ENCODE peak calls at places on chromosomes 1 and 21, in five cellular contexts. X, M, G, W and V are unnamed samples.

GRCh38 chr1:181651276-181651675 is 168.0 kb downstream of the CACNA1E start:
- DNase-seq in M (no peak), X (no peak), W (no peak), G (no peak), V (no peak)

GRCh38 chr1:234372011-234372757 is 1.1 kb upstream of the COA6 start:
- DNase-seq in X (no peak), M (no peak), W (no peak), G (no peak), V (peak)

GRCh38 chr1:46342084-46342656 is 1.6 kb downstream of the NSUN4 start:
- DNase-seq in W (no peak), M (peak), G (peak), X (peak), V (peak)

GRCh38 chr1:231918239-231919015 is 291.8 kb downstream of the DISC1 start:
- DNase-seq in M (no peak), G (peak), W (no peak), X (no peak), V (no peak)

GRCh38 chr1:108646661-108647269 is 14.1 kb downstream of the HENMT1 start:
- DNase-seq in X (no peak), G (no peak), W (no peak), M (no peak), V (peak)

GRCh38 chr21:40166291-40166843 is 299.1 kb downstream of the PCP4 start:
- DNase-seq in G (no peak), M (no peak), X (no peak), W (no peak), V (no peak)

GRCh38 chr21:34886554-34887385 is 162.3 kb downstream of the RUNX1 start:
- DNase-seq in G (no peak), W (no peak), M (peak), X (peak), V (no peak)

GRCh38 chr1:59204001-59204400 is 92.9 kb upstream of the FGGY start:
- DNase-seq in M (no peak), W (no peak), X (no peak), G (no peak), V (peak)

GRCh38 chr1:116910379-116911165 is 856 bp downstream of the PTGFRN start:
- DNase-seq in G (no peak), X (peak), M (peak), W (no peak), V (no peak)

GRCh38 chr1:77134359-77134758 is 84.9 kb downstream of the PIGK start:
- DNase-seq in X (no peak), W (no peak), G (no peak), M (no peak), V (no peak)

GRCh38 chr1:39167632-39168209 is 36.8 kb upstream of the MACF1 start:
- DNase-seq in M (no peak), W (no peak), X (peak), G (no peak), V (no peak)

GRCh38 chr1:89610457-89610991 is 22.4 kb upstream of the LRRC8C start:
- DNase-seq in G (no peak), X (no peak), W (no peak), M (no peak), V (no peak)

GRCh38 chr1:155729031-155729898 is 40.4 kb downstream of the DAP3 start:
- DNase-seq in X (peak), G (no peak), W (peak), M (peak), V (no peak)

GRCh38 chr1:6260961-6261614 is at the start of gene GPR153:
- DNase-seq in W (no peak), G (no peak), M (peak), X (peak), V (no peak)

GRCh38 chr1:182588460-182589396 is at the start of gene RNASEL:
- DNase-seq in M (no peak), X (peak), W (no peak), G (no peak), V (peak)

GRCh38 chr1:67832737-67833594 is at the start of gene GNG12:
- DNase-seq in W (peak), M (peak), G (no peak), X (peak), V (no peak)

GRCh38 chr1:223144431-223144830 is 1.4 kb upstream of the TLR5 start:
- DNase-seq in W (no peak), M (no peak), G (no peak), X (no peak), V (no peak)

GRCh38 chr1:21586926-21587601 is 77.8 kb downstream of the ALPL start:
- DNase-seq in G (no peak), M (peak), X (peak), W (no peak), V (no peak)

GRCh38 chr1:3670823-3671251 is 18.5 kb downstream of the TP73 start:
- DNase-seq in G (no peak), M (no peak), X (no peak), W (no peak), V (no peak)

GRCh38 chr1:225871374-225872074 is 10.7 kb downstream of the TMEM63A start:
- DNase-seq in G (no peak), W (no peak), X (no peak), M (no peak), V (no peak)

GRCh38 chr1:160665330-160666078 is 18.7 kb upstream of the SLAMF1 start:
- DNase-seq in M (no peak), W (no peak), G (no peak), X (peak), V (peak)

GRCh38 chr1:7366955-7367665 is 404.0 kb upstream of the VAMP3 start:
- DNase-seq in M (no peak), G (no peak), W (no peak), X (no peak), V (no peak)

GRCh38 chr1:14604414-14604813 is 5.9 kb downstream of the KAZN start:
- DNase-seq in G (no peak), W (no peak), X (no peak), M (no peak), V (no peak)

GRCh38 chr1:86345053-86345452 is 51.1 kb downstream of the ODF2L start:
- DNase-seq in G (no peak), M (no peak), W (no peak), X (no peak), V (no peak)

GRCh38 chr1:151156515-151156819 is at the start of gene TNFAIP8L2:
- DNase-seq in M (no peak), W (no peak), G (peak), X (no peak), V (peak)

GRCh38 chr1:19392221-19392620 is 80.1 kb downstream of the SLC66A1 start:
- DNase-seq in G (no peak), X (no peak), W (no peak), M (no peak), V (no peak)

GRCh38 chr1:236063919-236064673 is 794 bp downstream of the NID1 start:
- DNase-seq in M (peak), G (no peak), W (no peak), X (no peak), V (no peak)

GRCh38 chr1:245051349-245052221 is 103.2 kb upstream of the KIF26B start:
- DNase-seq in M (no peak), G (no peak), X (peak), W (no peak), V (peak)

GRCh38 chr21:17461014-17461413 is 51.8 kb upstream of the CXADR start:
- DNase-seq in W (no peak), G (no peak), M (no peak), X (no peak), V (no peak)

GRCh38 chr1:199308349-199308846 is 669.6 kb downstream of the PTPRC start:
- DNase-seq in M (no peak), W (no peak), X (no peak), G (no peak), V (no peak)

GRCh38 chr1:110726755-110727154 is 52.0 kb upstream of the KCNA3 start:
- DNase-seq in W (no peak), G (peak), X (no peak), M (no peak), V (no peak)

GRCh38 chr1:233233508-233234040 is 62.0 kb downstream of the PCNX2 start:
- DNase-seq in X (no peak), M (no peak), W (no peak), G (no peak), V (no peak)

GRCh38 chr1:15347182-15347581 is 62.5 kb upstream of the EFHD2 start:
- DNase-seq in G (no peak), W (no peak), M (no peak), X (no peak), V (no peak)

GRCh38 chr1:209029737-209030136 is 553.8 kb upstream of the CAMK1G start:
- DNase-seq in W (no peak), X (no peak), G (no peak), M (peak), V (no peak)

GRCh38 chr1:23777979-23778814 is at the start of gene PITHD1:
- DNase-seq in M (peak), W (no peak), G (peak), X (peak), V (peak)

GRCh38 chr1:78102916-78103315 is 57.1 kb downstream of the GIPC2 start:
- DNase-seq in M (no peak), X (no peak), G (no peak), W (no peak), V (no peak)

GRCh38 chr1:184299796-184300195 is 87.0 kb upstream of the C1orf21 start:
- DNase-seq in W (no peak), X (no peak), G (no peak), M (no peak), V (no peak)

GRCh38 chr1:204376919-204377799 is 17.4 kb upstream of the PLEKHA6 start:
- DNase-seq in G (no peak), W (no peak), X (no peak), M (no peak), V (no peak)

GRCh38 chr1:204359474-204360255 is at the start of gene PLEKHA6:
- DNase-seq in X (peak), G (no peak), M (peak), W (no peak), V (no peak)

DNA sequence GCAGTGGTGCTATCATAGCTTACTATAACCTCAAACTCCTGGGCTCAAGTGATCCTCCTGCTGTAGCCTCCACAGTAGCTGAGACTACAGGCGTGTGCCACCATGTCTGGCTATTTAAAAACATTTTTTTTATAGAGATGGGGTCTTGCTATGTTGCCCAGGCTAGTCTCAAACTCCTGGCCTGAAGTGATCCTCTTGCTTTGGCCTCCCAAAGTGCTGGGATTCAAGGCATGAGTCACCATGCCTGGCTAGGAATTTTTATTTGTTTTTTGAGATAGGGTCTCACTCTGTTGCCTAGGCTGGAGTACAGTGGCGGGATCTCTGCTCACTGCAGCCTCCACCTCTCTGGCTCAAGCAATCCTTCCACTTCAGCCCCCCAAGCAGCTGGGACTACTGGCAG is 8.8 kb upstream of the RABGAP1L start:
- DNase-seq in M (no peak), G (no peak), W (no peak), X (no peak), V (no peak)
- TF ChIP-seq GABPA in M (no peak), G (no peak), W (no peak), X (no peak), V (no peak)

DNA sequence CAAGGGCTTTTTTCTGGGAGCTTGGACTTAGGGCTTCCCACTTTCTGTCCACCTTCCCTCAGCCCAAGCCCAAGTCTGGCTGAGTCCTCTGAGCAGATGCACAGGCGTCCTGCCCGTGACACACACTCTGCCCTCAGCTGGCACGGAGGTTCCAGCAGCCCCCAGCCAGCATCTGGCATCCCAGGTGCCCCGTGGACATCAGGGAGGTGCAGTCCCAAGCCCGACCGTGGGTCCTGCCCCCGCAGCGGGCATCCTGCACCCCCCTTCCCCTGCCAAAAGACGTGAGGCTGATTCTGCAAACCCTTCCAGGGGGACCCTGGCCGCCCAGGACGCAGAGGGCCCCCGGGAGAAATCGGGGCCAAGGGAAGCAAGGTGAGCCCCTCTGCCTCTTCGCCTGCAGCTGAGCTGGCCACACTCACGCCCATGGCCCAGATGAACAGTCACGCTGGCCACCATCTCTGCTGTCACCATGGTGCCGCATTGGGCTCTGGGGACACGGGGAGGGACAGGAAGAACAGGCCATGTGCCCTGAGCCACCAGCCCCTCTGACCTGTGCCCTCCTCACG is 20.5 kb downstream of the COL6A2 start:
- DNase-seq in G (no peak), X (no peak), W (no peak), M (peak), V (no peak)
- TF ChIP-seq GABPA in G (no peak), X (no peak), W (no peak), M (no peak), V (no peak)

DNA sequence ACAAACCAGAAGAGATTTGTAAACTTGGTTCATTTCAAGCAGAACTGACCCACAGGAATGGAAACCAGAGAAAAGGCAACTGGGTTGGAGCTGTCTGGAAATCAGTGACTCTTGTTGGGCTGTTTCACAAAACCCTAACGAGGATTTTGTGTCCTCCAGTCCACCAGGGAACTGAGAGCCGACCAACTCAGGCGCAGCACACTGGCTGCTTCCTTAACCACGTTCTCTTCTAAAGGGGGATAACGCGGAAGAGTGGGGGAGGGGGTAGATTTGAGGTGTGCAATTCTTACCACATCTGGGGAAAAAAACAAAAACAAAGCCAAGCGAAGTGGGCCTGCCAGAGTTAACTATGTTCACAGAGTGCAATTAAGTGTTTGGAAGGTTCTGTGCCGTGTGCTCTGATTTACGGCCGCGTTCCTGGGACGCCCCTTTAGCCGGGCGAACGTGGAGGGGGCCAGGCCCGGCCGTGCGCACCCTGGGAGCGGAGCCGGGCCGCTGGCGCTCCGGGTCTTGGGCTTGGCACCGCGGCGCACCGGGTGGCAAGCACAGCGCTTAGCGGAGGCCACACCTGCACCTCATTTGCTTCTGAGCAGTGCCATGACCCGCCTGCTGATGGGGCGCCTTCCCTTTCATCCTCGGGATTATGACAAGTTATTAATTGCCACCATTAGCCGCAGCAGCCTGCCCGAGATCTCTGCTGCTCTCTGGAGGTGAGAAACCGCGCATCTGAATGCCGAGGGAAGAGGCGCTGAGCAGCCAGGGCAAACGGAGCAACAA is 248.6 kb upstream of the FOXD3 start:
- DNase-seq in M (peak), X (no peak), G (no peak), W (no peak), V (no peak)
- TF ChIP-seq GABPA in M (no peak), X (no peak), G (no peak), W (peak), V (no peak)

DNA sequence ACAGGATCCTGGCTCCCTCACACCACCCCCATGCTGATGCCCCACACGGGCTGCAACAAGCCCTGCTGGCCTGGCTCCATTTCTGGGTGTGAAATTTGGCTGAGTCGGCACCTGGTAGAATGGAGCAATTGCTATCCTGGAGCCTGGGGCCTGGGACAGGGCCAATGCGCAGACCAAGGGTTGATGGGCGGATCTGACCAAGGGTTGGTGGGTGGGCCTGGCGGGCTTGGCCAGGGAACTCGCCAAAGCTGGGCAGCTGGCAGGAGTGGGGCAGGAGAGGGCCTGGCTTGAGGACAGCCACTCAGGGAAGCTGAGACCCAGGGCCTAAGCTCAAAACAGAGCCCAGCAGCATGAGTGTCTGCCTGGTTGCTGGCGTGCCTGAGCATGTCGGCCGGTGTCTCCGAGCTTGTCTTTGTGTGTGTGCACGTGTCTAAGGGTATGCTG is 70.9 kb upstream of the POU3F1 start:
- DNase-seq in G (no peak), M (no peak), X (no peak), W (no peak), V (no peak)
- TF ChIP-seq GABPA in G (no peak), M (no peak), X (no peak), W (no peak), V (no peak)

DNA sequence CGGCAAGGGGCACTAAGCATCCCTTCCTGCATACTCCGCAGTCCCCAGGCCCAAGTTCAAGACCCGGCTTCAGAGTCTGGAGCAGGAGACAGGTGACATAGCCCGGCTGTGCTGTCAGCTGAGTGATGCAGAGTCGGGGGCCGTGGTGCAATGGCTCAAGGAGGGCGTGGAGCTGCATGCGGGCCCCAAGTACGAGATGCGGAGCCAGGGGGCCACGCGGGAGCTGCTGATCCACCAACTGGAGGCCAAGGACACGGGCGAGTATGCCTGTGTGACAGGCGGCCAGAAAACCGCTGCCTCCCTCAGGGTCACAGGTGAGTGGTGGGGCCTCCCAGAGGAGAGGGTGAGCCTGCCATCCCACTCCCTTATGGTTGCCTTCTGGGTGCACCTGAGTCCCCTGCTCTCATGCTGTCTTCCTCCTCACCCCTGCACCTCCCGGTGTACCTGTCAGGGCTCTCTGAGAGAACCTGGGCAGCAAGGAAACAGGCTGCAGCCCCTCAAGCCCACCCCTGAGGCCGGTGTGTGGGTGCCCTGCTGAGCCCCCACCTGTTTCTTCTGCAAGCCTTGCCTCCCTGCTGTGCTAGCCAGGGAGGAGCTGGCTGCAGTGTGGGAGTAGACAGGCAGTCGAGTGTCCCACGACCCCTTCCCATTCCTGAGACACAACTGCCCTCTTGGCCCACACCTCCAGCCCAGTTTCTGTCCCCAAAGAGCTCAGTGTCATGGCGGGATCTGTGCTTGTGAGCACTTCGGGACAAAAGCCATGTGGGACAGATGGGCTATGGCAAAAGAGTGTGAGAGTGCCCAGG is 99.2 kb downstream of the TRIM11 start:
- DNase-seq in M (no peak), X (no peak), W (no peak), G (no peak), V (no peak)
- TF ChIP-seq GABPA in M (no peak), X (no peak), W (no peak), G (no peak), V (no peak)

GRCh38 chr1:201059871-201060555 is 36.5 kb upstream of the KIF21B start:
- DNase-seq in X (no peak), M (no peak), W (no peak), G (no peak), V (no peak)
- TF ChIP-seq GABPA in X (no peak), M (no peak), W (no peak), G (no peak), V (no peak)

GRCh38 chr1:214503553-214503952 is 47.8 kb downstream of the PTPN14 start:
- DNase-seq in M (no peak), X (no peak), G (no peak), W (no peak), V (no peak)
- TF ChIP-seq GABPA in M (no peak), X (no peak), G (no peak), W (no peak), V (no peak)

GRCh38 chr1:32651461-32652073 is 559 bp downstream of the RBBP4 start:
- DNase-seq in M (no peak), W (no peak), G (no peak), X (no peak), V (no peak)
- TF ChIP-seq GABPA in M (no peak), W (no peak), G (no peak), X (no peak), V (no peak)

DNA sequence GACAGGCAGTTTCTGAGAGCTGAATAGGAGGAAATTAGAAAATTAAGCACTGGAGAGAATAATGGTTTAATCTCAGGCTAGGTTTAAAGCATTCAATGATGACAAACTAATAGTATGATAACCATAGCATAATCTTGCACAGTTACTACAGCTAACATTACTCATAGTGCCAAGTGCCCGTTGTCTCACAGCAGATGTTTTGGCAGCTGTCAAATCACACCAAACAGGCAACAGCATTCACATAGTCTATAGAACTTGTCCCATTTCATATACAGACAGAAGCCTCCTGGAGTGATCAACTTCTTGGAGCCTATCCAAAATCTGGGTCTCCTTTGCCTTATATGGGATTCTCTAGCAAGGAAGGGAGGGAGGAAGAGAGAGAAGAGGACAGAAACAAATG is 250.6 kb upstream of the ZP4 start:
- DNase-seq in M (no peak), G (no peak), W (no peak), X (no peak), V (no peak)
- TF ChIP-seq GABPA in M (no peak), G (no peak), W (no peak), X (no peak), V (no peak)